ENCODE peak calls at places on chromosome 21, in five cellular contexts. S is thoracic aorta, P is AG04450, N is pancreas, M is glutamatergic neuron. V is an unnamed sample.

GRCh38 chr21:37273911-37274690 is 7.0 kb upstream of the VPS26C start:
- DNase-seq in S (no peak), P (no peak), N (no peak), M (no peak), V (no peak)

GRCh38 chr21:33839167-33839716 is 76.4 kb downstream of the ATP5PO start:
- DNase-seq in S (no peak), P (no peak), N (no peak), M (no peak), V (no peak)

GRCh38 chr21:17279663-17280062 is 233.2 kb upstream of the CXADR start:
- DNase-seq in S (no peak), P (no peak), N (no peak), M (no peak), V (no peak)

GRCh38 chr21:37153193-37153934 is 80.3 kb downstream of the TTC3 start:
- DNase-seq in S (no peak), P (no peak), N (no peak), M (no peak), V (peak)

GRCh38 chr21:29022141-29022540 is 2.3 kb upstream of the USP16 start:
- DNase-seq in S (no peak), P (no peak), N (no peak), M (no peak), V (no peak)

GRCh38 chr21:32698971-32699693 is 28.7 kb downstream of the SYNJ1 start:
- DNase-seq in S (no peak), P (no peak), N (no peak), M (no peak), V (peak)

GRCh38 chr21:18244721-18245486 is at the start of gene CHODL:
- DNase-seq in S (no peak), P (no peak), N (peak), M (peak), V (no peak)

GRCh38 chr21:17688912-17689874 is 76.5 kb upstream of the BTG3 start:
- DNase-seq in S (no peak), P (no peak), N (no peak), M (peak), V (peak)

GRCh38 chr21:40245021-40245420 is 377.8 kb downstream of the PCP4 start:
- DNase-seq in S (no peak), P (no peak), N (no peak), M (no peak), V (no peak)

GRCh38 chr21:35678393-35678792 is 381.9 kb downstream of the SETD4 start:
- DNase-seq in S (no peak), P (no peak), N (no peak), M (no peak), V (no peak)

GRCh38 chr21:24197956-24198355 is 1409.3 kb downstream of the MRPL39 start:
- DNase-seq in S (no peak), P (no peak), N (no peak), M (no peak), V (no peak)

GRCh38 chr21:34086887-34087306 is 13.5 kb downstream of the MRPS6 start:
- DNase-seq in S (no peak), P (no peak), N (no peak), M (no peak), V (no peak)

GRCh38 chr21:31108969-31109368 is 70.7 kb upstream of the KRTAP19-8 start:
- DNase-seq in S (no peak), P (no peak), N (no peak), M (no peak), V (no peak)

GRCh38 chr21:19565587-19565986 is 1162.0 kb upstream of the TMPRSS15 start:
- DNase-seq in S (no peak), P (no peak), N (no peak), M (no peak), V (no peak)

GRCh38 chr21:31218830-31219608 is 125.0 kb downstream of the TIAM1 start:
- DNase-seq in S (peak), P (no peak), N (no peak), M (no peak), V (peak)

GRCh38 chr21:18245493-18245967 is 897 bp downstream of the CHODL start:
- DNase-seq in S (no peak), P (no peak), N (peak), M (peak), V (no peak)

GRCh38 chr21:17491716-17492414 is 21.0 kb upstream of the CXADR start:
- DNase-seq in S (peak), P (peak), N (no peak), M (no peak), V (no peak)

GRCh38 chr21:17921579-17922530 is 102.7 kb upstream of the C21orf91 start:
- DNase-seq in S (no peak), P (peak), N (no peak), M (no peak), V (no peak)

GRCh38 chr21:29477347-29477746 is 178.6 kb downstream of the BACH1 start:
- DNase-seq in S (no peak), P (no peak), N (no peak), M (no peak), V (no peak)

GRCh38 chr21:28253378-28253777 is 739.3 kb downstream of the LTN1 start:
- DNase-seq in S (no peak), P (no peak), N (no peak), M (no peak), V (no peak)

GRCh38 chr21:14881863-14882262 is 182.9 kb downstream of the NRIP1 start:
- DNase-seq in S (no peak), P (no peak), N (no peak), M (no peak), V (no peak)

GRCh38 chr21:35179990-35180557 is 131.0 kb upstream of the RUNX1 start:
- DNase-seq in S (no peak), P (peak), N (no peak), M (no peak), V (no peak)

GRCh38 chr21:28872218-28872617 is 120.5 kb downstream of the LTN1 start:
- DNase-seq in S (no peak), P (no peak), N (no peak), M (no peak), V (no peak)

GRCh38 chr21:27722095-27722494 is 755.2 kb upstream of the ADAMTS5 start:
- DNase-seq in S (no peak), P (no peak), N (no peak), M (no peak), V (no peak)

GRCh38 chr21:35974801-35975200 is 85.5 kb downstream of the SETD4 start:
- DNase-seq in S (no peak), P (no peak), N (no peak), M (no peak), V (no peak)

DNA sequence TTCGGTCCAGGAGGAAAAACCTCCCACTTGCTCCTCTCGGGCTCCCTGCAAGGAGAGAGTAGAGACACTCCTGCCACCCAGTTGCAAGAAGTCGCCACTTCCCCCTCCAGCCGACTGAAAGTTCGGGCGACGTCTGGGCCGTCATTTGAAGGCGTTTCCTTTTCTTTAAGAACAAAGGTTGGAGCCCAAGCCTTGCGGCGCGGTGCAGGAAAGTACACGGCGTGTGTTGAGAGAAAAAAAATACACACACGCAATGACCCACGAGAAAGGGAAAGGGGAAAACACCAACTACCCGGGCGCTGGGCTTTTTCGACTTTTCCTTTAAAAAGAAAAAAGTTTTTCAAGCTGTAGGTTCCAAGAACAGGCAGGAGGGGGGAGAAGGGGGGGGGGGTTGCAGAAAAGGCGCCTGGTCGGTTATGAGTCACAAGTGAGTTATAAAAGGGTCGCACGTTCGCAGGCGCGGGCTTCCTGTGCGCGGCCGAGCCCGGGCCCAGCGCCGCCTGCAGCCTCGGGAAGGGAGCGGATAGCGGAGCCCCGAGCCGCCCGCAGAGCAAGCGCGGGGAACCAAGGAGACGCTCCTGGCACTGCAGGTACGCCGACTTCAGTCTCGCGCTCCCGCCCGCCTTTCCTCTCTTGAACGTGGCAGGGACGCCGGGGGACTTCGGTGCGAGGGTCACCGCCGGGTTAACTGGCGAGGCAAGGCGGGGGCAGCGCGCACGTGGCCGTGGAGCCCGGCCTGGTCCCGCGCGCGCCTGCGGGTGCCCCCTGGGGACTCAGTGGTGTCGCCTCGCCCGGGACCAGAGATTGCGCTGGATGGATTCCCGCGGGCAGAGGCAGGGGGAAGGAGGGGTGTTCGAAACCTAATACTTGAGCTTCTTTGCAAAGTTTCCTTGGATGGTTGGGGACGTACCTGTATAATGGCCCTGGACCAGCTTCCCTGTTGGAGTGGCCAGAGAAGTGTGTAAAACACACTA is 45.3 kb downstream of the MRPL39 start:
- DNase-seq in S (no peak), P (peak), N (peak), M (peak), V (peak)
- TF ChIP-seq CTCF in S (peak), P (peak), N (no peak), M (no peak), V (no peak)

DNA sequence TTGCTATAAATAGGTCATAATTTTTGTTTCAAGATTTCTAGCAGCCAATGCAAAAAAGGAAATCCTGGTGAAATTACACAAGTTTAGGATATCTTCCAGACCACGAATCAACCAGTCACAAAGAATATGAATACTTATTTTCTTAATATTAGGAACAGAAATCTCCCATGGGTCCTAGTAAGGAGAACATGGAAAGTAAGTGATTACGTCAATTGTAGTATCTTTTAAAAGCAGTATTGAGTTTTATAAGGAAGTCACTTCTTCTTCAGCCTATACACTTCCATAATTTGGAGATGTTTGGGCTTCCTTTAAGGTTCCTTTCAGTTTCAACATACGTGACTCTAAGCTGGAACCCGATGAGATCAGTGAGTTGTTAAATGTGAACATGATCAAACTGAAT is 534.5 kb downstream of the USP25 start:
- DNase-seq in S (no peak), P (no peak), N (no peak), M (no peak), V (no peak)
- TF ChIP-seq CTCF in S (no peak), P (no peak), N (no peak), M (no peak), V (no peak)

GRCh38 chr21:38646213-38646837 is 148.0 kb upstream of the ERG start:
- DNase-seq in S (peak), P (no peak), N (no peak), M (no peak), V (no peak)
- TF ChIP-seq CTCF in S (no peak), P (no peak), N (no peak), M (no peak), V (no peak)

GRCh38 chr21:44331650-44332306 is 7.4 kb downstream of the CFAP410 start:
- DNase-seq in S (no peak), P (no peak), N (peak), M (peak), V (no peak)

GRCh38 chr21:44333701-44334636 is 5.2 kb downstream of the CFAP410 start:
- DNase-seq in S (no peak), P (no peak), N (peak), M (no peak), V (no peak)

GRCh38 chr21:44332965-44333364 is 6.2 kb downstream of the CFAP410 start:
- DNase-seq in S (no peak), P (no peak), N (peak), M (no peak), V (no peak)

GRCh38 chr21:44331209-44331608 is 8.0 kb downstream of the CFAP410 start:
- DNase-seq in S (no peak), P (no peak), N (peak), M (no peak), V (no peak)

GRCh38 chr21:44332383-44332782 is 6.8 kb downstream of the CFAP410 start:
- DNase-seq in S (no peak), P (no peak), N (peak), M (no peak), V (no peak)
- TF ChIP-seq CTCF in S (no peak), P (no peak), N (no peak), M (no peak), V (no peak)

DNA sequence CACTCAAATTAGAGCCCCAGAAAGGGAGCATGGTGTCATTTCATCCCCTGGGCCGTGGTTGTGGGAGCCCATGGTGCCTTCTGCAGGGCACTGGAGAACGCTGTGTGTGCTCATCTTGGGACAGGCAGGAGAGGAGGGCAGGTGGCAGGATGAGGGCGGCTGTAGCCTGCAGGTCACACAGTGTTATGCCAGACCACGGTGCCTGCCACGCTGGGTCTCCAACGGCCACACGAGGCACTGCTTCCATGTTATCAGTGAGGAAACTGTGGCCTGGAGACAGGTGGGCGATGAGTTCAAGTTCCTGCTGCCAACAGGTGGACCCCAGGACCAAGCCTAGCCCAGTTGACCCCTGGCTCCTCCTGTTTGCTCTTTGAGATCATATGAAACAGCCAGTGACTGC is 21.0 kb downstream of the ABCG1 start:
- DNase-seq in S (no peak), P (no peak), N (no peak), M (no peak), V (no peak)
- TF ChIP-seq CTCF in S (no peak), P (no peak), N (no peak), M (no peak), V (no peak)

V was measured in transverse colon.